ENCODE peak calls at places on chromosomes 11 and 22, in ten cellular contexts. F is Peyer's patch, Y is endothelial cell of umbilical vein, M is cardiac muscle cell, Z is neural progenitor cell, E is Karpas-422, I is adipocyte, A is stomach, T is testis, C is iPS DF 6.9. X is an unnamed sample.

GRCh38 chr11:134289167-134289566 is 13.0 kb downstream of the GLB1L3 start:
- DNase-seq in F (no peak), Y (no peak), M (no peak), Z (no peak), E (no peak), I (no peak), A (no peak), T (no peak), C (no peak), X (no peak)

GRCh38 chr11:65578667-65579066 is 2.8 kb downstream of the EHBP1L1 start:
- DNase-seq in F (no peak), Y (no peak), M (no peak), Z (no peak), E (no peak), I (no peak), A (no peak), T (no peak), C (no peak), X (no peak)

GRCh38 chr11:3087821-3088800 is 30.9 kb upstream of the CARS1 start:
- DNase-seq in F (no peak), Y (no peak), M (no peak), Z (no peak), E (no peak), I (no peak), A (no peak), T (no peak), C (no peak), X (no peak)

GRCh38 chr22:36352775-36353507 is 34.8 kb downstream of the MYH9 start:
- DNase-seq in F (no peak), Y (peak; percentile 90), M (peak; percentile 75), Z (peak; percentile 38), E (no peak), I (peak; percentile 86), A (peak; percentile 91), T (peak; percentile 76), C (no peak), X (no peak)

GRCh38 chr11:19187880-19188279 is 13.9 kb downstream of the CSRP3 start:
- DNase-seq in F (no peak), Y (no peak), M (no peak), Z (peak; percentile 68), E (no peak), I (no peak), A (no peak), T (no peak), C (no peak), X (no peak)

GRCh38 chr22:42462016-42462415 is 29.8 kb upstream of the NFAM1 start:
- DNase-seq in F (no peak), Y (no peak), M (no peak), Z (peak; percentile 41), E (no peak), I (no peak), A (no peak), T (no peak), C (no peak), X (no peak)

GRCh38 chr22:40029189-40029890 is 34.6 kb downstream of the FAM83F start:
- DNase-seq in F (no peak), Y (no peak), M (no peak), Z (peak; percentile 1), E (no peak), I (no peak), A (no peak), T (no peak), C (no peak), X (no peak)

GRCh38 chr11:119195680-119196079 is 10.4 kb downstream of the NHERF4 start:
- DNase-seq in F (no peak), Y (peak; percentile 67), M (peak; percentile 73), Z (peak; percentile 63), E (no peak), I (peak; percentile 63), A (peak; percentile 75), T (no peak), C (peak; percentile 80), X (no peak)

GRCh38 chr11:124892750-124893454 is 4.8 kb downstream of the ROBO4 start:
- DNase-seq in F (no peak), Y (peak; percentile 52), M (peak; percentile 16), Z (no peak), E (no peak), I (no peak), A (no peak), T (peak; percentile 48), C (no peak), X (no peak)

GRCh38 chr11:85694385-85694980 is 8.5 kb upstream of the CCDC89 start:
- DNase-seq in F (no peak), Y (peak; percentile 66), M (peak; percentile 70), Z (peak; percentile 31), E (peak; percentile 79), I (peak; percentile 75), A (no peak), T (no peak), C (no peak), X (no peak)

GRCh38 chr11:114307524-114308203 is 11.5 kb downstream of the NNMT start:
- DNase-seq in F (no peak), Y (peak; percentile 91), M (peak; percentile 98), Z (no peak), E (no peak), I (peak; percentile 91), A (peak; percentile 60), T (no peak), C (no peak), X (no peak)

GRCh38 chr22:24445481-24446290 is 18.3 kb downstream of the ADORA2A start:
- DNase-seq in F (no peak), Y (no peak), M (no peak), Z (peak; percentile 67), E (no peak), I (no peak), A (no peak), T (no peak), C (no peak), X (no peak)

GRCh38 chr22:50074551-50075042 is 10.6 kb downstream of the MLC1 start:
- DNase-seq in F (no peak), Y (no peak), M (peak; percentile 19), Z (no peak), E (no peak), I (no peak), A (peak; percentile 68), T (no peak), C (no peak), X (no peak)

GRCh38 chr11:84628871-84629625 is 998.1 kb downstream of the DLG2 start:
- DNase-seq in F (no peak), Y (no peak), M (no peak), Z (no peak), E (no peak), I (no peak), A (no peak), T (no peak), C (no peak), X (no peak)

GRCh38 chr11:34309970-34310369 is 47.8 kb downstream of the ABTB2 start:
- DNase-seq in F (no peak), Y (no peak), M (no peak), Z (no peak), E (no peak), I (no peak), A (no peak), T (no peak), C (no peak), X (no peak)
- H3K4me1 ChIP-seq in F (no peaks in the 10 kb centered on the region), Y (no peaks in the 10 kb centered on the region), M (peaks cover 58% of the 10 kb centered on the region), Z (no peaks in the 10 kb centered on the region), E (peaks cover 16% of the 10 kb centered on the region), I (peaks cover 19% of the 10 kb centered on the region), A (peaks cover 10% of the 10 kb centered on the region), T (no peaks in the 10 kb centered on the region), C (peaks cover 1% of the 10 kb centered on the region), X (peaks cover 3% of the 10 kb centered on the region)

DNA sequence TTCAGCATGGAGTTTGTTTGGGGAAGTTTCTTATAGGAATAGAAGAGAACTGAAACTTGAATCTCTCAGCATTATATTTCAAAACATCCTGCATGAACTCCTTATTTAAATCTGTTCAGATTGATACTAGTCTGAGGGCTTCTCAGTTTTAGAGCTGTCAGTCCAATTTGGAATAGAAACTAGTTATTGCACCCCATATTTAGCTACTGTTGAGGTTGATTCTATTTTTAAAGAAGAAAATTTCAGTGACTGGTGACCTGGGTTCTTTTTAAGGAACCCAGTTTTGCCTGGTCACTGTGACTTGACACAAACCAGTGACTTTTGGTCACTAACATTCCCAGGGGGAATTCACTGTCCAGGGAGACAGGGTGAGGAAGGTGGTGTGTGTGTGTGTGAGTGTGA is 125.9 kb upstream of the TTC12 start:
- DNase-seq in F (no peak), Y (no peak), M (no peak), Z (no peak), E (peak; percentile 54), I (no peak), A (no peak), T (no peak), C (no peak), X (no peak)
- H3K4me1 ChIP-seq in F (no peaks in the 10 kb centered on the region), Y (no peaks in the 10 kb centered on the region), M (peaks cover 26% of the 10 kb centered on the region), Z (peaks cover 26% of the 10 kb centered on the region), E (peaks cover 38% of the 10 kb centered on the region), I (peaks cover 10% of the 10 kb centered on the region), A (peaks cover 2% of the 10 kb centered on the region), T (peaks cover 9% of the 10 kb centered on the region), C (peaks cover 1% of the 10 kb centered on the region), X (no peaks in the 10 kb centered on the region)

DNA sequence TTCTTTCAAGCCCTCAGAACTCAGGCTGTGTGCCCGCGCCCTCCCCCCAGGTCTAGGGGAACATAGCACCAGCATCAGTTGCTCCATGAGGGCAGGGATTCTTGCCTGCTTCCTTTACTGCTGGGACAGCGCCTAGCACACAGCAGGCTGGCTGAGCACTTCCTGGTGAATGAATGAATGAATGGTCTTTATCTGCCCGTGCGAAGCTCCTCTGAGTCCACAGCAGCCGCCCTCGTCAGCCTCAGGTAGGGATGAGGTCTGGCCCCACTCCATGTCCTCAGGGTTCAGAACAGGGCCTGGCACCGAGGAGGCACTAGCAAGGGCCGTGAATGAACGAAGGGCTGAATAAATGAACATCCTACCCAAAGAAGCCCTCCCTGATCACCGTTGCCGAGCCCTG is 27.3 kb downstream of the ARRB1 start:
- DNase-seq in F (no peak), Y (no peak), M (no peak), Z (no peak), E (no peak), I (no peak), A (no peak), T (no peak), C (no peak), X (no peak)
- H3K4me1 ChIP-seq in F (no peaks in the 10 kb centered on the region), Y (peaks cover 33% of the 10 kb centered on the region), M (no peaks in the 10 kb centered on the region), Z (no peaks in the 10 kb centered on the region), E (no peaks in the 10 kb centered on the region), I (peaks cover 17% of the 10 kb centered on the region), A (peaks cover 100% of the 10 kb centered on the region), T (peaks cover 31% of the 10 kb centered on the region), C (no peaks in the 10 kb centered on the region), X (peaks cover 14% of the 10 kb centered on the region)

GRCh38 chr11:44880511-44880910 is 70.2 kb downstream of the TP53I11 start:
- DNase-seq in F (no peak), Y (no peak), M (no peak), Z (no peak), E (no peak), I (no peak), A (no peak), T (no peak), C (no peak), X (no peak)

GRCh38 chr11:44883277-44883676 is 67.4 kb downstream of the TP53I11 start:
- DNase-seq in F (no peak), Y (no peak), M (no peak), Z (no peak), E (no peak), I (no peak), A (peak; percentile 43), T (no peak), C (no peak), X (no peak)

GRCh38 chr11:44879432-44879831 is 71.3 kb downstream of the TP53I11 start:
- DNase-seq in F (no peak), Y (no peak), M (no peak), Z (no peak), E (no peak), I (no peak), A (no peak), T (no peak), C (no peak), X (no peak)

GRCh38 chr11:44878696-44879095 is 72.0 kb downstream of the TP53I11 start:
- DNase-seq in F (no peak), Y (no peak), M (no peak), Z (peak; percentile 40), E (no peak), I (no peak), A (no peak), T (no peak), C (no peak), X (no peak)

GRCh38 chr11:44880953-44881352 is 69.7 kb downstream of the TP53I11 start:
- DNase-seq in F (no peak), Y (no peak), M (no peak), Z (no peak), E (no peak), I (no peak), A (no peak), T (no peak), C (no peak), X (no peak)
- H3K4me1 ChIP-seq in F (no peaks in the 10 kb centered on the region), Y (peaks cover 9% of the 10 kb centered on the region), M (peaks cover 4% of the 10 kb centered on the region), Z (peaks cover 74% of the 10 kb centered on the region), E (no peaks in the 10 kb centered on the region), I (no peaks in the 10 kb centered on the region), A (peaks cover 11% of the 10 kb centered on the region), T (no peaks in the 10 kb centered on the region), C (peaks cover 6% of the 10 kb centered on the region), X (no peaks in the 10 kb centered on the region)